ENCODE peak calls at places on chromosomes 4 and X, in seven cellular contexts. One of them, this sample, is unnamed.

GRCh38 chrX:119677654-119677981 is 15.3 kb downstream of the SEPTIN6 start:
- DNase-seq in fibroblast of pulmonary artery: no peak
- DNase-seq in left ventricle myocardium inferior: no peak
- DNase-seq in heart left ventricle: no peak
- DNase-seq in endothelial cell: no peak
- DNase-seq in stomach: no peak
- DNase-seq in mesothelial cell of epicardium: no peak
- DNase-seq in this sample: no peak

GRCh38 chr4:47374477-47374876 is 89.0 kb downstream of the COMMD8 start:
- DNase-seq in fibroblast of pulmonary artery: peak
- DNase-seq in left ventricle myocardium inferior: no peak
- DNase-seq in heart left ventricle: no peak
- DNase-seq in endothelial cell: no peak
- DNase-seq in stomach: no peak
- DNase-seq in mesothelial cell of epicardium: no peak
- DNase-seq in this sample: no peak

GRCh38 chr4:109967798-109968520 is 55.3 kb downstream of the EGF start:
- DNase-seq in fibroblast of pulmonary artery: peak
- DNase-seq in left ventricle myocardium inferior: no peak
- DNase-seq in heart left ventricle: no peak
- DNase-seq in endothelial cell: no peak
- DNase-seq in stomach: no peak
- DNase-seq in mesothelial cell of epicardium: no peak
- DNase-seq in this sample: no peak

GRCh38 chrX:44343412-44343942 is at the start of gene EFHC2:
- DNase-seq in fibroblast of pulmonary artery: peak
- DNase-seq in left ventricle myocardium inferior: peak
- DNase-seq in heart left ventricle: peak
- DNase-seq in endothelial cell: peak
- DNase-seq in stomach: peak
- DNase-seq in mesothelial cell of epicardium: peak
- DNase-seq in this sample: no peak

GRCh38 chr4:39319678-39320077 is 46.5 kb downstream of the RFC1 start:
- DNase-seq in fibroblast of pulmonary artery: peak
- DNase-seq in left ventricle myocardium inferior: no peak
- DNase-seq in heart left ventricle: no peak
- DNase-seq in endothelial cell: no peak
- DNase-seq in stomach: no peak
- DNase-seq in mesothelial cell of epicardium: no peak
- DNase-seq in this sample: peak

GRCh38 chr4:86670739-86671138 is 76.6 kb downstream of the PTPN13 start:
- DNase-seq in fibroblast of pulmonary artery: peak
- DNase-seq in left ventricle myocardium inferior: no peak
- DNase-seq in heart left ventricle: no peak
- DNase-seq in endothelial cell: no peak
- DNase-seq in stomach: no peak
- DNase-seq in mesothelial cell of epicardium: no peak
- DNase-seq in this sample: peak

GRCh38 chrX:71919886-71920285 is 9.2 kb downstream of the NHSL2 start:
- DNase-seq in fibroblast of pulmonary artery: no peak
- DNase-seq in left ventricle myocardium inferior: no peak
- DNase-seq in heart left ventricle: no peak
- DNase-seq in endothelial cell: no peak
- DNase-seq in stomach: no peak
- DNase-seq in mesothelial cell of epicardium: no peak
- DNase-seq in this sample: no peak

GRCh38 chrX:13101439-13102139 is 57.2 kb upstream of the FAM9C start:
- DNase-seq in fibroblast of pulmonary artery: peak
- DNase-seq in left ventricle myocardium inferior: peak
- DNase-seq in heart left ventricle: peak
- DNase-seq in endothelial cell: no peak
- DNase-seq in stomach: peak
- DNase-seq in mesothelial cell of epicardium: no peak
- DNase-seq in this sample: peak

GRCh38 chrX:154824638-154825037 is 9.8 kb downstream of the SMIM9 start:
- DNase-seq in fibroblast of pulmonary artery: no peak
- DNase-seq in left ventricle myocardium inferior: no peak
- DNase-seq in heart left ventricle: no peak
- DNase-seq in endothelial cell: no peak
- DNase-seq in stomach: no peak
- DNase-seq in mesothelial cell of epicardium: no peak
- DNase-seq in this sample: no peak

GRCh38 chr4:163484906-163485305 is 9.6 kb upstream of the TMA16 start:
- DNase-seq in fibroblast of pulmonary artery: peak
- DNase-seq in left ventricle myocardium inferior: no peak
- DNase-seq in heart left ventricle: no peak
- DNase-seq in endothelial cell: peak
- DNase-seq in stomach: peak
- DNase-seq in mesothelial cell of epicardium: no peak
- DNase-seq in this sample: peak

GRCh38 chrX:43741843-43742573 is 85.9 kb downstream of the MAOA start:
- DNase-seq in fibroblast of pulmonary artery: peak
- DNase-seq in left ventricle myocardium inferior: no peak
- DNase-seq in heart left ventricle: no peak
- DNase-seq in endothelial cell: no peak
- DNase-seq in stomach: no peak
- DNase-seq in mesothelial cell of epicardium: no peak
- DNase-seq in this sample: no peak

GRCh38 chr4:88415982-88416381 is 37.3 kb downstream of the HERC6 start:
- DNase-seq in fibroblast of pulmonary artery: no peak
- DNase-seq in left ventricle myocardium inferior: no peak
- DNase-seq in heart left ventricle: no peak
- DNase-seq in endothelial cell: no peak
- DNase-seq in stomach: no peak
- DNase-seq in mesothelial cell of epicardium: no peak
- DNase-seq in this sample: no peak

GRCh38 chr4:118989098-118990080 is 100.7 kb downstream of the SYNPO2 start:
- DNase-seq in fibroblast of pulmonary artery: peak
- DNase-seq in left ventricle myocardium inferior: no peak
- DNase-seq in heart left ventricle: no peak
- DNase-seq in endothelial cell: no peak
- DNase-seq in stomach: no peak
- DNase-seq in mesothelial cell of epicardium: no peak
- DNase-seq in this sample: peak

GRCh38 chr4:33037464-33037863 is 2317.3 kb downstream of the PCDH7 start:
- DNase-seq in fibroblast of pulmonary artery: no peak
- DNase-seq in left ventricle myocardium inferior: no peak
- DNase-seq in heart left ventricle: no peak
- DNase-seq in endothelial cell: no peak
- DNase-seq in stomach: no peak
- DNase-seq in mesothelial cell of epicardium: no peak
- DNase-seq in this sample: no peak

GRCh38 chr4:177281544-177281943 is 28.1 kb upstream of the NEIL3 start:
- DNase-seq in fibroblast of pulmonary artery: peak
- DNase-seq in left ventricle myocardium inferior: no peak
- DNase-seq in heart left ventricle: no peak
- DNase-seq in endothelial cell: no peak
- DNase-seq in stomach: no peak
- DNase-seq in mesothelial cell of epicardium: no peak
- DNase-seq in this sample: no peak

GRCh38 chr4:140947507-140947906 is 185.8 kb downstream of the RNF150 start:
- DNase-seq in fibroblast of pulmonary artery: no peak
- DNase-seq in left ventricle myocardium inferior: no peak
- DNase-seq in heart left ventricle: no peak
- DNase-seq in endothelial cell: no peak
- DNase-seq in stomach: no peak
- DNase-seq in mesothelial cell of epicardium: no peak
- DNase-seq in this sample: no peak

GRCh38 chr4:160353548-160353947 is 1250.7 kb downstream of the RAPGEF2 start:
- DNase-seq in fibroblast of pulmonary artery: no peak
- DNase-seq in left ventricle myocardium inferior: no peak
- DNase-seq in heart left ventricle: no peak
- DNase-seq in endothelial cell: no peak
- DNase-seq in stomach: no peak
- DNase-seq in mesothelial cell of epicardium: no peak
- DNase-seq in this sample: no peak

GRCh38 chr4:174549696-174550095 is 27.4 kb upstream of the HPGD start:
- DNase-seq in fibroblast of pulmonary artery: no peak
- DNase-seq in left ventricle myocardium inferior: no peak
- DNase-seq in heart left ventricle: no peak
- DNase-seq in endothelial cell: no peak
- DNase-seq in stomach: no peak
- DNase-seq in mesothelial cell of epicardium: no peak
- DNase-seq in this sample: no peak

GRCh38 chr4:187387709-187388108 is 607.9 kb upstream of the ZFP42 start:
- DNase-seq in fibroblast of pulmonary artery: peak
- DNase-seq in left ventricle myocardium inferior: no peak
- DNase-seq in heart left ventricle: no peak
- DNase-seq in endothelial cell: no peak
- DNase-seq in stomach: no peak
- DNase-seq in mesothelial cell of epicardium: no peak
- DNase-seq in this sample: no peak

GRCh38 chr4:7630559-7631287 is 196.0 kb upstream of the PSAPL1 start:
- DNase-seq in fibroblast of pulmonary artery: peak
- DNase-seq in left ventricle myocardium inferior: peak
- DNase-seq in heart left ventricle: peak
- DNase-seq in endothelial cell: no peak
- DNase-seq in stomach: no peak
- DNase-seq in mesothelial cell of epicardium: no peak
- DNase-seq in this sample: peak

GRCh38 chr4:121873604-121874003 is 3.3 kb upstream of the BBS7 start:
- DNase-seq in fibroblast of pulmonary artery: no peak
- DNase-seq in left ventricle myocardium inferior: no peak
- DNase-seq in heart left ventricle: no peak
- DNase-seq in endothelial cell: no peak
- DNase-seq in stomach: no peak
- DNase-seq in mesothelial cell of epicardium: no peak
- DNase-seq in this sample: no peak

GRCh38 chrX:39475372-39475771 is 622.4 kb downstream of the BCOR start:
- DNase-seq in fibroblast of pulmonary artery: no peak
- DNase-seq in left ventricle myocardium inferior: no peak
- DNase-seq in heart left ventricle: no peak
- DNase-seq in endothelial cell: no peak
- DNase-seq in stomach: no peak
- DNase-seq in mesothelial cell of epicardium: no peak
- DNase-seq in this sample: no peak

GRCh38 chrX:39479856-39480255 is 617.9 kb downstream of the BCOR start:
- DNase-seq in fibroblast of pulmonary artery: no peak
- DNase-seq in left ventricle myocardium inferior: no peak
- DNase-seq in heart left ventricle: no peak
- DNase-seq in endothelial cell: no peak
- DNase-seq in stomach: no peak
- DNase-seq in mesothelial cell of epicardium: no peak
- DNase-seq in this sample: no peak

GRCh38 chrX:39476596-39476995 is 621.2 kb downstream of the BCOR start:
- DNase-seq in fibroblast of pulmonary artery: no peak
- DNase-seq in left ventricle myocardium inferior: peak
- DNase-seq in heart left ventricle: no peak
- DNase-seq in endothelial cell: no peak
- DNase-seq in stomach: no peak
- DNase-seq in mesothelial cell of epicardium: no peak
- DNase-seq in this sample: no peak

GRCh38 chrX:39477031-39477430 is 620.7 kb downstream of the BCOR start:
- DNase-seq in fibroblast of pulmonary artery: no peak
- DNase-seq in left ventricle myocardium inferior: no peak
- DNase-seq in heart left ventricle: no peak
- DNase-seq in endothelial cell: no peak
- DNase-seq in stomach: no peak
- DNase-seq in mesothelial cell of epicardium: no peak
- DNase-seq in this sample: no peak

GRCh38 chrX:39477438-39478120 is 620.2 kb downstream of the BCOR start:
- DNase-seq in fibroblast of pulmonary artery: peak
- DNase-seq in left ventricle myocardium inferior: peak
- DNase-seq in heart left ventricle: peak
- DNase-seq in endothelial cell: peak
- DNase-seq in stomach: peak
- DNase-seq in mesothelial cell of epicardium: no peak
- DNase-seq in this sample: no peak
- TF ChIP-seq CTCF in fibroblast of pulmonary artery: peak
- TF ChIP-seq CTCF in left ventricle myocardium inferior: peak
- TF ChIP-seq CTCF in heart left ventricle: no peak
- TF ChIP-seq CTCF in endothelial cell: no peak
- TF ChIP-seq CTCF in stomach: no peak
- TF ChIP-seq CTCF in mesothelial cell of epicardium: peak
- TF ChIP-seq CTCF in this sample: no peak

DNA sequence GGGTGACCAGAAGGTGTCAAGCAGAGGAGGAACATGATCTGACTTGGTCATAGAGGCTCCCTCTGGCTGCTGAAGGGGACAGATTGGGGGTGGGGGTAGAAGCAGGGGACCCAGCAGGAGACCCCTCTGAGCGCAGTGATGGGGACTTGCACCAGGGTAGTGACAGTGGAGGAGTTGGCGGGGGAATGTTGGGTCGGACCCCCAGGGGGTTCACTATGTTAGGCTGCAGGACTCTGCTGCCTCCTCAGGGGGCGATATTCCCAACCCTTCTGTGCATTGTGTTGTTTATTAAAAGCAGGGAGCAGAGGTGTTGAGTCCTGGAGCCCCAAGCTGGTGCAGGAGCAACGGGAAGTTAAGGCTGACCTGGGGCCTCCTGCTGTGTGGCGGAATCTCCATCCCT is 8.8 kb downstream of the WDR13 start:
- DNase-seq in fibroblast of pulmonary artery: no peak
- DNase-seq in left ventricle myocardium inferior: no peak
- DNase-seq in heart left ventricle: no peak
- DNase-seq in endothelial cell: no peak
- DNase-seq in stomach: no peak
- DNase-seq in mesothelial cell of epicardium: no peak
- DNase-seq in this sample: no peak
- TF ChIP-seq CTCF in fibroblast of pulmonary artery: no peak
- TF ChIP-seq CTCF in left ventricle myocardium inferior: no peak
- TF ChIP-seq CTCF in heart left ventricle: no peak
- TF ChIP-seq CTCF in endothelial cell: no peak
- TF ChIP-seq CTCF in stomach: no peak
- TF ChIP-seq CTCF in mesothelial cell of epicardium: no peak
- TF ChIP-seq CTCF in this sample: no peak

DNA sequence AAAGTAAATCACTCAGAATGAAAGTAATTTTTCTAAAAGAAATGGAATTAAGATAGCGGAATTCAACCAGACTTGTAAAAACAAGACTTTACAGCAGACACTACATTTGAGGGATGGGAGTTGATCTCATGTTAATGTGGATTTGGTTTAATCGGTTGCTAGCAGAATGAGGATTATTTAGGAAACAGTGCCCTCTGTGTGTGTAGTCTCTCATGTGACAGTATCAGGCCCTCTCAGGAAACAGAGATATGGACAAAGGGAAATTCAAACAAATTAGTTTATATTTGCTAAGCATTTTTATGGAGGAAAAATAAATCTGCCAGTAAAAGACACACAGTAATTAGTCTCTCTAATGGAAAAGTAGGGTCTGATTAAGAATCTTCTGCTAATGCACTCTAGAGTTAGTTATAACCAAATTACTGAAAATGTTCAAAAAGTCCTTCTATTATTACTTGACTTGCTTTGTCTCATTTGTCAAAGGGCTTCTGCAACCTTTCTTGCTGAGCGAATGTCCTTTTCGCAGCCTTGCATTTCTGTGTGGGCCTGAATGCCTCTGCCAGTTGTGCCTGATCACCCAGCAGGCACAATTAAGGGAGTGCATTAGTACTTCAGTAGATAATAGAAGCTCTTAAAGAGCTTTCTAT is 1282.3 kb upstream of the TENM3 start:
- DNase-seq in fibroblast of pulmonary artery: no peak
- DNase-seq in left ventricle myocardium inferior: no peak
- DNase-seq in heart left ventricle: no peak
- DNase-seq in endothelial cell: no peak
- DNase-seq in stomach: no peak
- DNase-seq in mesothelial cell of epicardium: no peak
- DNase-seq in this sample: no peak
- TF ChIP-seq CTCF in fibroblast of pulmonary artery: no peak
- TF ChIP-seq CTCF in left ventricle myocardium inferior: no peak
- TF ChIP-seq CTCF in heart left ventricle: no peak
- TF ChIP-seq CTCF in endothelial cell: no peak
- TF ChIP-seq CTCF in stomach: no peak
- TF ChIP-seq CTCF in mesothelial cell of epicardium: no peak
- TF ChIP-seq CTCF in this sample: peak

GRCh38 chrX:3485727-3486126 is 139.3 kb upstream of the MXRA5 start:
- DNase-seq in fibroblast of pulmonary artery: no peak
- DNase-seq in left ventricle myocardium inferior: no peak
- DNase-seq in heart left ventricle: no peak
- DNase-seq in endothelial cell: no peak
- DNase-seq in stomach: no peak
- DNase-seq in mesothelial cell of epicardium: no peak
- DNase-seq in this sample: no peak
- TF ChIP-seq CTCF in fibroblast of pulmonary artery: no peak
- TF ChIP-seq CTCF in left ventricle myocardium inferior: no peak
- TF ChIP-seq CTCF in heart left ventricle: no peak
- TF ChIP-seq CTCF in endothelial cell: no peak
- TF ChIP-seq CTCF in stomach: no peak
- TF ChIP-seq CTCF in mesothelial cell of epicardium: no peak
- TF ChIP-seq CTCF in this sample: no peak

This sample was measured in AG09319.